ENCODE peak calls at places on chromosomes 3 and 15, in seven cellular contexts. K, N, V, M, R, T and L are unnamed samples.

GRCh38 chr3:98961161-98962155 is 60.0 kb upstream of the DCBLD2 start:
- DNase-seq in M (no peak), R (no peak), T (peak; percentile 67), N (peak; percentile 84), K (no peak), V (no peak), L (no peak)

GRCh38 chr3:53805463-53806159 is 40.6 kb downstream of the CHDH start:
- DNase-seq in M (no peak), K (no peak), T (no peak), N (no peak), R (no peak), V (no peak), L (peak; percentile 71)

GRCh38 chr3:87191175-87191574 is 35.9 kb upstream of the CHMP2B start:
- DNase-seq in K (no peak), T (no peak), V (no peak), N (no peak), M (no peak), R (no peak), L (no peak)

GRCh38 chr3:80533553-80533952 is 765.8 kb upstream of the ROBO1 start:
- DNase-seq in K (no peak), T (no peak), M (no peak), R (no peak), N (no peak), V (no peak), L (no peak)

GRCh38 chr15:70054366-70054765 is 43.4 kb downstream of the TLE3 start:
- DNase-seq in M (no peak), R (no peak), K (no peak), V (no peak), T (no peak), N (no peak), L (no peak)

GRCh38 chr3:14391033-14391432 is 11.4 kb upstream of the SLC6A6 start:
- DNase-seq in R (no peak), V (no peak), K (peak; percentile 80), M (no peak), N (peak; percentile 67), T (peak; percentile 88), L (no peak)

GRCh38 chr15:92904832-92905640 is 4.9 kb downstream of the CHD2 start:
- DNase-seq in T (no peak), N (no peak), M (no peak), K (no peak), V (no peak), R (no peak), L (no peak)

GRCh38 chr3:188170461-188171459 is 16.8 kb downstream of the LPP start:
- DNase-seq in N (no peak), M (peak; percentile 45), T (no peak), V (no peak), K (no peak), R (no peak), L (no peak)

GRCh38 chr3:132417695-132418520 is 606 bp downstream of the DNAJC13 start:
- DNase-seq in V (peak; percentile 50), T (peak; percentile 84), M (no peak), R (peak; percentile 83), K (peak; percentile 88), N (peak; percentile 67), L (peak; percentile 87)

GRCh38 chr3:177603137-177603603 is 405.9 kb upstream of the TBL1XR1 start:
- DNase-seq in N (no peak), M (no peak), T (no peak), V (no peak), R (no peak), K (peak; percentile 46), L (no peak)

GRCh38 chr3:132029182-132029902 is 5.5 kb downstream of the CPNE4 start:
- DNase-seq in M (peak; percentile 40), N (peak; percentile 80), T (peak; percentile 82), V (peak; percentile 94), K (peak; percentile 75), R (peak; percentile 98), L (no peak)

GRCh38 chr3:125025647-125026046 is 30.1 kb downstream of the HEG1 start:
- DNase-seq in K (no peak), R (no peak), M (no peak), N (no peak), V (no peak), T (no peak), L (no peak)

GRCh38 chr3:159186581-159186980 is 384.7 kb downstream of the MFSD1 start:
- DNase-seq in V (no peak), K (no peak), R (no peak), N (no peak), T (no peak), M (no peak), L (no peak)

GRCh38 chr15:67091966-67092677 is 26.7 kb downstream of the SMAD3 start:
- DNase-seq in R (no peak), N (no peak), V (no peak), K (no peak), M (no peak), T (no peak), L (no peak)

GRCh38 chr15:27648359-27648758 is 450.8 kb downstream of the OCA2 start:
- DNase-seq in T (no peak), R (no peak), N (no peak), V (no peak), K (no peak), M (no peak), L (no peak)

GRCh38 chr3:159724627-159725026 is 264.0 kb upstream of the IL12A start:
- DNase-seq in K (no peak), N (no peak), V (no peak), R (no peak), T (no peak), M (no peak), L (no peak)

GRCh38 chr3:180320631-180321030 is 281.3 kb upstream of the TTC14 start:
- DNase-seq in K (no peak), N (no peak), V (no peak), R (no peak), M (no peak), T (no peak), L (no peak)

GRCh38 chr15:73575636-73576247 is 57.4 kb downstream of the NPTN start:
- DNase-seq in M (no peak), K (no peak), T (peak; percentile 58), N (no peak), V (no peak), R (no peak), L (no peak)

GRCh38 chr3:74409066-74409465 is 205.4 kb downstream of the CNTN3 start:
- DNase-seq in R (no peak), K (no peak), T (no peak), M (no peak), V (no peak), N (no peak), L (no peak)

GRCh38 chr3:152271465-152272035 is 2.8 kb downstream of the MBNL1 start:
- DNase-seq in V (no peak), K (no peak), M (no peak), N (no peak), R (no peak), T (no peak), L (no peak)

GRCh38 chr3:27025718-27026117 is 343.5 kb downstream of the NEK10 start:
- DNase-seq in T (no peak), N (no peak), K (peak; percentile 5), R (peak; percentile 21), M (no peak), V (no peak), L (no peak)

GRCh38 chr3:172211123-172211522 is 171.7 kb downstream of the FNDC3B start:
- DNase-seq in M (no peak), T (no peak), N (no peak), V (no peak), K (no peak), R (no peak), L (no peak)

DNA sequence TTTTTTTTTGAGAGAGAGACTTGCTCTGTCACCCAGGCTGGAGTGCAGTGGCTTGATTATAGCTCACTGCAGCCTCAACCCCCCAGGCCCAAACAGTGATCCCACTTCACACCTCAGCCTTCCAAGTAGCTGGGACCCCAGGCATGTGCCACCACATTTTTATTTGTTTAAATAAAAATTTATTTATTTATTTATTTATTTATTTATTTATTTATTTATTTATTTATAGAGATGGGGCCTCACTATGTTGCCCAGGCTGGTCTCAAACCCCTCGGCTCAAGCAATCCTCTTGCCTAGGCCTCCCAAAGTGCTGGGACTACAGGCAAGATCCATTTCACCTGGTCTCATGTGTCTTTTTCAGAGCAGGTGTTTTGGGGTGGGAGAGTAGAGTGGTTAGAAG is 15.5 kb downstream of the CAPN3 start:
- DNase-seq in K (no peak), N (no peak), R (no peak), T (no peak), V (no peak), M (no peak), L (no peak)
- TF ChIP-seq CTCF in K (no peak), N (no peak), R (no peak), T (no peak), V (no peak), M (no peak), L (no peak)

GRCh38 chr3:44511238-44511567 is 33.7 kb upstream of the ZNF445 start:
- DNase-seq in N (no peak), T (no peak), R (no peak), V (no peak), M (no peak), K (no peak), L (no peak)
- TF ChIP-seq CTCF in N (no peak), T (no peak), R (no peak), V (no peak), M (no peak), K (no peak), L (no peak)

DNA sequence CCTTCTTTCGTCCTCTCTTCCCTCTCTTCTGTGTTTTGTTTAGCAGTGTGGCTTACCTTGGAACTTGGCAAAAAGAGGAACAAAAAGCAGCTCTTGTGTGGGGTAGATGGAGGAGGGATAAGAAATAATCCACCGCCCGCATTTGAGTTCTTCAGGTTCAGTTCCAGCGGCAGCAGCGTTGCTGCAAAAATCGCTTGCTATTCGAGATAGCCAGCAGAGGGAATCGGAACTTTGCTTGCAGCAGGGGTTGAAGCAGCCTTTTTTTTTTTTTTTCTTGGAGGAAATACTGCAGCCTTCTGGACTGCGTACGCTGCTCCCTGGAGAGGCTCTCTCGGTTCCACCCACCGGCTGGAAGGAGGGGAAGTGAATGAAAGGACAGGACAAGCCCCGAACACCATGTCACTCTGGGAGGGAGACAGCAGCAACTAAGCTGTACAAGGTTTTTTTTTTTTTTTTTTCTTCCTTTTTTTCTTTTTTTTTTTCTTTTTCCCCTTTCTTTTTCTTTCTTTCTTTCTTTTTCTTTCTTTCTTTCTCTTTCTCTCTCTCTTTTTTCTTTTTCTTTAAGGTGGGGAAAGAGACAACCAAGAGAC is at the start of gene RBMS3:
- DNase-seq in T (peak; percentile 99), N (peak; percentile 88), K (peak; percentile 65), V (peak; percentile 67), M (peak; percentile 21), R (peak; percentile 86), L (peak; percentile 88)
- TF ChIP-seq CTCF in T (peak; percentile 69), N (peak; percentile 75), K (no peak), V (no peak), M (no peak), R (peak; percentile 48), L (peak; percentile 82)

GRCh38 chr3:48989796-48990635 is at the start of gene P4HTM:
- DNase-seq in M (peak; percentile 59), K (peak; percentile 85), N (peak; percentile 94), R (peak; percentile 92), V (peak; percentile 59), T (peak; percentile 96), L (no peak)
- TF ChIP-seq CTCF in M (no peak), K (no peak), N (peak; percentile 57), R (peak; percentile 49), V (no peak), T (peak; percentile 57), L (peak; percentile 73)

DNA sequence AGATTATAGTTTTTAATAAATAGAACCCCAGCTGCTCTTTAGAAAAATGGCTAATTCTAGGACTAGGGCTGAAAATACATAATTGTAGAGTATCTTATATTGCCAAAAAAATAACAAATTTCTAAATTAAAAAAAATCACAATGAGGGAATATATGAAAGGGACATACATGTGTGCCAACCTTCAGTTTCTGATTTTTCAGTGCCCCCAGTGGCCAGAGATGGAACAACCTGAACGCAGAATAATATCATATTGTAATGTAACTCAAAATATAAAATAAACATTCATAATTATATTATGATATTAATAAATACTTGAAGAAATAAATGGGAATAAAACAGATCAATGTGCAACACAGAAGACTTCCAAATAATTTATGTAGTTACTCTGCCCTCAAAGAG is 460.5 kb downstream of the ZNF385D start:
- DNase-seq in M (no peak), N (no peak), R (peak; percentile 4), V (no peak), T (peak; percentile 3), K (no peak), L (no peak)
- TF ChIP-seq CTCF in M (peak; percentile 32), N (peak; percentile 70), R (peak; percentile 57), V (peak; percentile 91), T (peak; percentile 68), K (peak; percentile 49), L (peak; percentile 78)